ENCODE peak calls at places on chromosomes 16 and 17, in six cellular contexts. H is mesothelial cell of epicardium, R is transverse colon, X is T-helper 17 cell, N is pulmonary artery endothelial cell, K is MCF 10A. V is an unnamed sample.

GRCh38 chr17:38958756-38959155 is 8.4 kb downstream of the FBXO47 start:
- DNase-seq in H (no peak), R (no peak), X (no peak), N (no peak), K (no peak), V (no peak)

GRCh38 chr16:88941051-88941932 is 35.7 kb downstream of the CBFA2T3 start:
- DNase-seq in H (peak; percentile 59), R (peak; percentile 47), X (no peak), N (no peak), K (no peak), V (peak; percentile 62)

GRCh38 chr16:28546626-28547025 is 7.1 kb upstream of the SGF29 start:
- DNase-seq in H (no peak), R (no peak), X (no peak), N (no peak), K (no peak), V (no peak)

GRCh38 chr17:34703533-34703932 is 124.2 kb downstream of the TMEM132E start:
- DNase-seq in H (peak; percentile 74), R (no peak), X (no peak), N (no peak), K (peak; percentile 30), V (peak; percentile 12)

GRCh38 chr17:78722101-78722761 is 59.8 kb downstream of the CYTH1 start:
- DNase-seq in H (no peak), R (peak; percentile 63), X (no peak), N (no peak), K (no peak), V (no peak)

GRCh38 chr17:43366809-43367587 is 31.8 kb upstream of the ARL4D start:
- DNase-seq in H (no peak), R (no peak), X (no peak), N (no peak), K (no peak), V (no peak)

GRCh38 chr17:48634446-48635208 is 8.5 kb upstream of the HOXB9 start:
- DNase-seq in H (no peak), R (peak; percentile 84), X (no peak), N (no peak), K (no peak), V (no peak)

GRCh38 chr16:71230122-71230845 is at the start of gene HYDIN:
- DNase-seq in H (peak; percentile 83), R (peak; percentile 41), X (no peak), N (no peak), K (no peak), V (peak; percentile 85)

GRCh38 chr16:27251561-27252205 is 16.9 kb downstream of the NSMCE1 start:
- DNase-seq in H (no peak), R (no peak), X (no peak), N (no peak), K (no peak), V (no peak)

V was measured in body of pancreas.